ENCODE peak calls at places on chromosomes 3 and 15, in four cellular contexts. Q, Z, P and Y are unnamed samples.

GRCh38 chr15:36966704-36967103 is 133.6 kb downstream of the MEIS2 start:
- DNase-seq in Q (no peak), Z (no peak), P (no peak), Y (no peak)

GRCh38 chr3:59482001-59482400 is 432.2 kb upstream of the CFAP20DC start:
- DNase-seq in Q (no peak), Z (no peak), P (no peak), Y (no peak)

GRCh38 chr15:29636140-29636539 is 186.1 kb downstream of the TJP1 start:
- DNase-seq in Q (no peak), Z (no peak), P (no peak), Y (no peak)

GRCh38 chr3:150345021-150345538 is 63.0 kb upstream of the TSC22D2 start:
- DNase-seq in Q (no peak), Z (no peak), P (no peak), Y (peak; percentile 24)

GRCh38 chr15:66573719-66574641 is 8.2 kb upstream of the LCTL start:
- DNase-seq in Q (no peak), Z (no peak), P (no peak), Y (no peak)

GRCh38 chr3:137946341-137946973 is 63.5 kb upstream of the CLDN18 start:
- DNase-seq in Q (peak; percentile 30), Z (no peak), P (peak; percentile 68), Y (peak; percentile 25)

GRCh38 chr15:35925634-35926380 is 379.8 kb upstream of the DPH6 start:
- DNase-seq in Q (no peak), Z (no peak), P (no peak), Y (peak; percentile 6)

GRCh38 chr3:185362850-185363661 is at the start of gene MAP3K13:
- DNase-seq in Q (peak; percentile 40), Z (peak; percentile 44), P (peak; percentile 87), Y (peak; percentile 78)

GRCh38 chr3:179653106-179653776 is 401 bp downstream of the USP13 start:
- DNase-seq in Q (peak; percentile 59), Z (peak; percentile 69), P (peak; percentile 62), Y (peak; percentile 38)

GRCh38 chr3:135366816-135367215 is 571.8 kb downstream of the EPHB1 start:
- DNase-seq in Q (no peak), Z (no peak), P (no peak), Y (no peak)